ENCODE peak calls at places on chromosomes 13 and 19, in eight cellular contexts. Q, R, G, K, I, Y, N and H are unnamed samples.

GRCh38 chr19:4896372-4896771 is 6.3 kb downstream of the ARRDC5 start:
- DNase-seq in Q (peak), G (no peak), I (peak), Y (peak), K (no peak), R (peak), N (peak), H (no peak)

GRCh38 chr13:35179494-35179893 is 237.4 kb downstream of the NBEA start:
- DNase-seq in N (no peak), R (peak), K (no peak), Q (no peak), I (no peak), G (no peak), Y (peak), H (no peak)

GRCh38 chr13:111920306-111920931 is 146.5 kb upstream of the SOX1 start:
- DNase-seq in I (no peak), N (no peak), Y (no peak), Q (no peak), R (no peak), G (no peak), K (no peak), H (no peak)

GRCh38 chr19:47155141-47155540 is 24.5 kb downstream of the SAE1 start:
- DNase-seq in Y (no peak), I (no peak), N (no peak), K (no peak), G (no peak), Q (no peak), R (peak), H (no peak)

GRCh38 chr13:77359171-77359570 is 32.3 kb upstream of the MYCBP2 start:
- DNase-seq in Q (no peak), Y (peak), N (no peak), I (peak), K (no peak), R (no peak), G (no peak), H (no peak)

GRCh38 chr13:38981096-38981495 is 9.5 kb downstream of the STOML3 start:
- DNase-seq in Y (no peak), I (no peak), K (no peak), R (no peak), Q (no peak), G (no peak), N (no peak), H (no peak)

GRCh38 chr19:1634242-1634937 is 18.0 kb downstream of the TCF3 start:
- DNase-seq in N (no peak), I (no peak), Q (no peak), Y (no peak), G (no peak), R (no peak), K (no peak), H (no peak)

GRCh38 chr19:17370026-17370587 is 7.0 kb downstream of the PLVAP start:
- DNase-seq in N (no peak), Q (peak), Y (peak), I (peak), R (peak), G (peak), K (no peak), H (no peak)

GRCh38 chr19:18418725-18419194 is 438 bp upstream of the SSBP4 start:
- DNase-seq in Y (peak), Q (peak), K (no peak), G (no peak), I (no peak), N (no peak), R (no peak), H (peak)

GRCh38 chr13:29523199-29523931 is 72.1 kb downstream of the SLC7A1 start:
- DNase-seq in Y (peak), R (peak), Q (no peak), K (no peak), N (peak), I (no peak), G (no peak), H (peak)

GRCh38 chr13:25286308-25286968 is 850 bp downstream of the MTMR6 start:
- DNase-seq in Y (peak), K (no peak), I (peak), N (peak), Q (peak), G (no peak), R (peak), H (no peak)

GRCh38 chr19:1101337-1101698 is 2.5 kb upstream of the GPX4 start:
- DNase-seq in G (no peak), I (no peak), Q (peak), Y (no peak), N (no peak), K (no peak), R (no peak), H (peak)

GRCh38 chr13:42396901-42397670 is 125.1 kb downstream of the AKAP11 start:
- DNase-seq in N (no peak), Y (peak), R (no peak), Q (no peak), I (no peak), G (no peak), K (no peak), H (no peak)

GRCh38 chr13:42497798-42498197 is 76.2 kb upstream of the TNFSF11 start:
- DNase-seq in N (peak), G (no peak), I (peak), Q (peak), R (peak), Y (peak), K (no peak), H (no peak)

GRCh38 chr19:42091300-42092266 is 15.6 kb downstream of the ZNF574 start:
- DNase-seq in Q (no peak), Y (peak), G (no peak), I (peak), R (peak), N (no peak), K (no peak), H (no peak)

GRCh38 chr13:108407495-108407894 is 138.0 kb downstream of the TNFSF13B start:
- DNase-seq in Q (no peak), G (no peak), R (no peak), K (no peak), N (no peak), I (no peak), Y (no peak), H (no peak)

GRCh38 chr13:50123515-50123861 is 108.2 kb downstream of the KCNRG start:
- DNase-seq in I (no peak), Q (no peak), K (no peak), R (no peak), G (no peak), N (no peak), Y (no peak), H (no peak)

GRCh38 chr13:50123862-50124535 is 108.8 kb downstream of the KCNRG start:
- DNase-seq in G (peak), R (peak), I (peak), K (peak), Y (peak), Q (peak), N (peak), H (peak)

GRCh38 chr13:50123002-50123401 is 107.8 kb downstream of the KCNRG start:
- DNase-seq in I (no peak), G (no peak), Y (no peak), R (no peak), K (no peak), Q (no peak), N (no peak), H (no peak)

GRCh38 chr13:50124536-50125305 is 109.5 kb downstream of the KCNRG start:
- DNase-seq in Q (peak), N (no peak), R (peak), G (no peak), Y (peak), I (peak), K (peak), H (peak)

GRCh38 chr13:50122465-50122864 is 107.2 kb downstream of the KCNRG start:
- DNase-seq in Q (peak), N (no peak), R (no peak), Y (no peak), K (no peak), G (no peak), I (no peak), H (no peak)
- H3K4me3 ChIP-seq in Q (peak), N (no peak), R (no peak), Y (no peak), K (no peak), G (no peak), I (no peak), H (no peak)

GRCh38 chr19:3054265-3054971 is 7.9 kb downstream of the TLE5 start:
- DNase-seq in G (no peak), Q (no peak), I (no peak), K (no peak), N (no peak), R (no peak), Y (no peak), H (no peak)
- TF ChIP-seq CTCF in G (no peak), Q (no peak), I (no peak), K (no peak), N (no peak), R (no peak), Y (no peak), H (no peak)

GRCh38 chr13:98253526-98253925 is 76.5 kb upstream of the RNF113B start:
- DNase-seq in Y (no peak), I (no peak), K (no peak), R (no peak), Q (no peak), G (no peak), N (no peak), H (no peak)
- H3K4me3 ChIP-seq in Y (no peak), I (no peak), K (no peak), R (no peak), Q (no peak), G (no peak), N (no peak), H (no peak)

GRCh38 chr19:6210091-6210490 is 69.7 kb downstream of the MLLT1 start:
- DNase-seq in K (no peak), Y (no peak), I (no peak), Q (no peak), N (no peak), R (no peak), G (no peak), H (no peak)
- TF ChIP-seq CTCF in K (no peak), Y (no peak), I (no peak), Q (no peak), N (no peak), R (no peak), G (no peak), H (no peak)

GRCh38 chr13:66265446-66265845 is 964.7 kb downstream of the PCDH9 start:
- DNase-seq in Y (no peak), G (no peak), R (no peak), K (no peak), I (peak), N (peak), Q (no peak), H (no peak)
- H3K4me3 ChIP-seq in Y (no peak), G (no peak), R (no peak), K (no peak), I (no peak), N (no peak), Q (no peak), H (no peak)

GRCh38 chr19:11092181-11092538 is 2.9 kb downstream of the LDLR start:
- DNase-seq in Q (peak), Y (peak), I (peak), G (no peak), K (no peak), R (peak), N (peak), H (no peak)

GRCh38 chr19:11089254-11090013 is at the start of gene LDLR:
- DNase-seq in Y (peak), I (peak), Q (peak), N (peak), G (peak), R (peak), K (peak), H (peak)

GRCh38 chr19:11091343-11092153 is 2.3 kb downstream of the LDLR start:
- DNase-seq in G (peak), N (peak), R (peak), I (peak), Q (peak), Y (peak), K (peak), H (peak)

GRCh38 chr19:11088508-11089253 is 582 bp upstream of the LDLR start:
- DNase-seq in Y (peak), R (no peak), Q (no peak), G (no peak), N (no peak), K (peak), I (no peak), H (peak)

DNA sequence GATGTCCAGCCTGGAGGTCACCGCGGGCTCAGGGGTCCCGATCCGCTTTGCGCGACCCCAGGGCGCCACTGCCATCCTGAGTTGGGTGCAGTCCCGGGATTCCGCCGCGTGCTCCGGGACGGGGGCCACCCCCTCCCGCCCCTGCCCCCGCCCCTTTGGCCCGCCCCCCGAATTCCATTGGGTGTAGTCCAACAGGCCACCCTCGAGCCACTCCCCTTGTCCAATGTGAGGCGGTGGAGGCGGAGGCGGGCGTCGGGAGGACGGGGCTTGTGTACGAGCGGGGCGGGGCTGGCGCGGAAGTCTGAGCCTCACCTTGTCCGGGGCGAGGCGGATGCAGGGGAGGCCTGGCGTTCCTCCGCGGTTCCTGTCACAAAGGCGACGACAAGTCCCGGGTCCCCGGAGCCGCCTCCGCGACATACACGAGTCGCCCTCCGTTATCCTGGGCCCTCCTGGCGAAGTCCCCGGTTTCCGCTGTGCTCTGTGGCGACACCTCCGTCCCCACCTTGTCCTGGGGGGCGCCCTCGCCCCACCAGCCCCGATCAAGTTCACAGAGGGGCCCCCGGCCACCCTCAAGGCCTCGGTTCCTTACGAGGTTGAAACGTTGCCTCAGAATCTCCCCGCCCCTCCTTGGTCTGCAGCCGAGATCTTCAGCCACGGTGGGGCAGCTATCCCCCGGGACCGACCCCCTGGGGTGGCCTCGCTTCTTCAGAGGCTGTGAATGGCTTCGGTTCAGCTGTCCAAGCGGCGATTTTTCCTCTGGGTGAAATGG is 1.2 kb downstream of the LDLR start:
- DNase-seq in R (peak), Q (peak), N (peak), I (peak), Y (peak), G (peak), K (peak), H (peak)
- TF ChIP-seq CTCF in R (no peak), Q (no peak), N (peak), I (no peak), Y (no peak), G (no peak), K (no peak), H (peak)

GRCh38 chr19:38395381-38396127 is 7.1 kb downstream of the SPRED3 start:
- DNase-seq in I (no peak), N (no peak), G (no peak), K (no peak), R (no peak), Q (no peak), Y (no peak), H (no peak)
- H3K4me3 ChIP-seq in I (no peak), N (no peak), G (no peak), K (no peak), R (no peak), Q (no peak), Y (no peak), H (no peak)

GRCh38 chr13:110309661-110310524 is 2.8 kb downstream of the COL4A2 start:
- DNase-seq in R (no peak), K (no peak), N (no peak), Y (peak), G (no peak), I (no peak), Q (no peak), H (no peak)

GRCh38 chr13:110314516-110315245 is 7.6 kb downstream of the COL4A2 start:
- DNase-seq in R (no peak), Q (no peak), I (no peak), N (no peak), Y (no peak), K (no peak), G (no peak), H (no peak)

GRCh38 chr13:110310541-110311491 is 3.7 kb downstream of the COL4A2 start:
- DNase-seq in Q (no peak), R (no peak), G (no peak), I (no peak), N (no peak), K (no peak), Y (no peak), H (no peak)

GRCh38 chr13:110311721-110312668 is 4.9 kb downstream of the COL4A2 start:
- DNase-seq in Q (no peak), R (peak), N (no peak), K (no peak), G (no peak), Y (peak), I (no peak), H (peak)

GRCh38 chr13:110312669-110313031 is 5.6 kb downstream of the COL4A2 start:
- DNase-seq in Y (peak), G (no peak), Q (peak), K (no peak), R (peak), N (peak), I (peak), H (no peak)
- TF ChIP-seq CTCF in Y (no peak), G (peak), Q (no peak), K (no peak), R (no peak), N (peak), I (peak), H (no peak)

GRCh38 chr13:41017744-41018582 is 1.2 kb downstream of the ELF1 start:
- DNase-seq in K (no peak), Y (no peak), Q (peak), R (no peak), N (no peak), G (no peak), I (peak), H (no peak)
- H3K4me3 ChIP-seq in K (no peak), Y (no peak), Q (peak), R (no peak), N (no peak), G (no peak), I (no peak), H (peak)